ENCODE peak calls at places on chromosome 11, in five cellular contexts. One of them, this sample, is unnamed.

GRCh38 chr11:125224391-125225015 is 60.0 kb downstream of the PKNOX2 start:
- DNase-seq in GM04503: no peak
- DNase-seq in activated T-helper 1 cell treated with Interleukin-2 at 50 U/mL for 16 hours: no peak
- DNase-seq in adrenal gland: peak
- DNase-seq in right atrium auricular region: peak
- DNase-seq in this sample: peak

GRCh38 chr11:129323896-129324522 is 51.6 kb upstream of the BARX2 start:
- DNase-seq in right atrium auricular region: no peak
- DNase-seq in GM04503: no peak
- DNase-seq in adrenal gland: no peak
- DNase-seq in activated T-helper 1 cell treated with Interleukin-2 at 50 U/mL for 16 hours: no peak
- DNase-seq in this sample: peak

GRCh38 chr11:113796663-113797259 is 17.2 kb downstream of the CLDN25 start:
- DNase-seq in GM04503: peak
- DNase-seq in right atrium auricular region: no peak
- DNase-seq in activated T-helper 1 cell treated with Interleukin-2 at 50 U/mL for 16 hours: no peak
- DNase-seq in adrenal gland: peak
- DNase-seq in this sample: peak

GRCh38 chr11:125091247-125091876 is 20.1 kb downstream of the TMEM218 start:
- DNase-seq in GM04503: no peak
- DNase-seq in activated T-helper 1 cell treated with Interleukin-2 at 50 U/mL for 16 hours: no peak
- DNase-seq in adrenal gland: peak
- DNase-seq in right atrium auricular region: peak
- DNase-seq in this sample: no peak

GRCh38 chr11:17384002-17384511 is 4.4 kb downstream of the KCNJ11 start:
- DNase-seq in adrenal gland: peak
- DNase-seq in right atrium auricular region: peak
- DNase-seq in GM04503: no peak
- DNase-seq in activated T-helper 1 cell treated with Interleukin-2 at 50 U/mL for 16 hours: peak
- DNase-seq in this sample: peak

GRCh38 chr11:15213471-15214231 is 98.9 kb downstream of the INSC start:
- DNase-seq in adrenal gland: no peak
- DNase-seq in GM04503: no peak
- DNase-seq in right atrium auricular region: no peak
- DNase-seq in activated T-helper 1 cell treated with Interleukin-2 at 50 U/mL for 16 hours: no peak
- DNase-seq in this sample: peak

GRCh38 chr11:59756496-59756840 is 1.3 kb downstream of the STX3 start:
- DNase-seq in activated T-helper 1 cell treated with Interleukin-2 at 50 U/mL for 16 hours: no peak
- DNase-seq in adrenal gland: no peak
- DNase-seq in right atrium auricular region: no peak
- DNase-seq in GM04503: no peak
- DNase-seq in this sample: no peak

GRCh38 chr11:59138643-59139042 is 4.0 kb upstream of the FAM111A start:
- DNase-seq in activated T-helper 1 cell treated with Interleukin-2 at 50 U/mL for 16 hours: no peak
- DNase-seq in adrenal gland: no peak
- DNase-seq in right atrium auricular region: no peak
- DNase-seq in GM04503: no peak
- DNase-seq in this sample: no peak

GRCh38 chr11:95088946-95089619 is 563 bp upstream of the ENDOD1 start:
- DNase-seq in right atrium auricular region: no peak
- DNase-seq in activated T-helper 1 cell treated with Interleukin-2 at 50 U/mL for 16 hours: no peak
- DNase-seq in adrenal gland: no peak
- DNase-seq in GM04503: no peak
- DNase-seq in this sample: peak

GRCh38 chr11:133072858-133073582 is 459.3 kb downstream of the OPCML start:
- DNase-seq in activated T-helper 1 cell treated with Interleukin-2 at 50 U/mL for 16 hours: no peak
- DNase-seq in right atrium auricular region: no peak
- DNase-seq in adrenal gland: no peak
- DNase-seq in GM04503: no peak
- DNase-seq in this sample: no peak

GRCh38 chr11:10855295-10855694 is 2.6 kb downstream of the ZBED5 start:
- DNase-seq in adrenal gland: no peak
- DNase-seq in activated T-helper 1 cell treated with Interleukin-2 at 50 U/mL for 16 hours: no peak
- DNase-seq in right atrium auricular region: no peak
- DNase-seq in GM04503: no peak
- DNase-seq in this sample: no peak

GRCh38 chr11:94142308-94143277 is 14.0 kb downstream of the PANX1 start:
- DNase-seq in activated T-helper 1 cell treated with Interleukin-2 at 50 U/mL for 16 hours: no peak
- DNase-seq in adrenal gland: no peak
- DNase-seq in GM04503: no peak
- DNase-seq in right atrium auricular region: no peak
- DNase-seq in this sample: no peak

GRCh38 chr11:90510839-90511238 is 288.0 kb upstream of the CHORDC1 start:
- DNase-seq in GM04503: no peak
- DNase-seq in right atrium auricular region: no peak
- DNase-seq in adrenal gland: no peak
- DNase-seq in activated T-helper 1 cell treated with Interleukin-2 at 50 U/mL for 16 hours: no peak
- DNase-seq in this sample: no peak

GRCh38 chr11:104731890-104732289 is 166.4 kb downstream of the CASP12 start:
- DNase-seq in right atrium auricular region: no peak
- DNase-seq in GM04503: no peak
- DNase-seq in activated T-helper 1 cell treated with Interleukin-2 at 50 U/mL for 16 hours: no peak
- DNase-seq in adrenal gland: no peak
- DNase-seq in this sample: no peak

GRCh38 chr11:115674831-115675230 is 170.6 kb upstream of the CADM1 start:
- DNase-seq in right atrium auricular region: no peak
- DNase-seq in adrenal gland: no peak
- DNase-seq in activated T-helper 1 cell treated with Interleukin-2 at 50 U/mL for 16 hours: no peak
- DNase-seq in GM04503: no peak
- DNase-seq in this sample: no peak

GRCh38 chr11:19793356-19793755 is 80.7 kb downstream of the NAV2 start:
- DNase-seq in adrenal gland: no peak
- DNase-seq in right atrium auricular region: no peak
- DNase-seq in GM04503: no peak
- DNase-seq in activated T-helper 1 cell treated with Interleukin-2 at 50 U/mL for 16 hours: no peak
- DNase-seq in this sample: peak